ENCODE peak calls at places on chromosomes 12 and 14, in eight cellular contexts. M is GM13977, K is A549, L is CD14-positive monocyte, B is uterus, G is fibroblast of lung, X is nephron progenitor cell, Z is tibial artery. C is an unnamed sample.

GRCh38 chr12:42756841-42757661 is 167.5 kb upstream of the PRICKLE1 start:
- DNase-seq in M (peak; percentile 7), B (peak; percentile 36), K (peak; percentile 79), Z (no peak), L (no peak), G (peak; percentile 57), X (peak; percentile 39), C (peak; percentile 66)

GRCh38 chr12:102702447-102703114 is 214.5 kb downstream of the PAH start:
- DNase-seq in G (peak; percentile 65), Z (peak; percentile 62), K (peak; percentile 59), X (peak; percentile 21), B (peak; percentile 53), M (peak; percentile 63), L (no peak), C (peak; percentile 57)

GRCh38 chr14:59787045-59787674 is 83.4 kb downstream of the RTN1 start:
- DNase-seq in Z (no peak), B (no peak), L (no peak), K (no peak), X (no peak), G (no peak), M (no peak), C (no peak)

GRCh38 chr12:117036046-117036445 is 63.2 kb downstream of the TESC start:
- DNase-seq in X (no peak), Z (no peak), B (no peak), L (no peak), G (no peak), K (no peak), M (no peak), C (no peak)

GRCh38 chr14:76599141-76599540 is 162.1 kb upstream of the VASH1 start:
- DNase-seq in M (no peak), Z (no peak), K (no peak), L (no peak), B (no peak), X (no peak), G (no peak), C (no peak)

GRCh38 chr12:40162022-40162421 is 56.1 kb upstream of the SLC2A13 start:
- DNase-seq in X (no peak), Z (no peak), K (no peak), M (no peak), B (no peak), L (no peak), G (no peak), C (no peak)

GRCh38 chr12:20212658-20213387 is 155.5 kb upstream of the PDE3A start:
- DNase-seq in B (peak; percentile 91), G (peak; percentile 100), K (peak; percentile 98), L (no peak), X (peak; percentile 12), Z (peak; percentile 91), M (no peak), C (peak; percentile 78)

GRCh38 chr14:50380455-50380854 is 16.2 kb downstream of the CDKL1 start:
- DNase-seq in B (no peak), X (no peak), M (no peak), L (no peak), G (no peak), Z (no peak), K (no peak), C (no peak)

GRCh38 chr14:69484444-69485113 is at the start of gene PLEKHD1:
- DNase-seq in G (no peak), K (no peak), Z (no peak), X (peak; percentile 58), L (no peak), B (no peak), M (peak; percentile 73), C (no peak)

GRCh38 chr14:83847102-83847501 is 1682.8 kb upstream of the FLRT2 start:
- DNase-seq in X (no peak), Z (no peak), B (no peak), G (no peak), K (no peak), L (no peak), M (no peak), C (no peak)

GRCh38 chr12:110279976-110280783 is 867 bp upstream of the ATP2A2 start:
- DNase-seq in K (peak; percentile 76), X (no peak), Z (peak; percentile 36), L (peak; percentile 50), G (no peak), B (no peak), M (peak; percentile 67), C (no peak)

GRCh38 chr14:104286086-104286485 is 147.7 kb downstream of the KIF26A start:
- DNase-seq in X (no peak), B (no peak), K (no peak), L (peak; percentile 34), G (no peak), M (no peak), Z (no peak), C (no peak)

GRCh38 chr14:78927261-78927660 is 757.1 kb downstream of the NRXN3 start:
- DNase-seq in K (no peak), G (no peak), L (no peak), B (no peak), X (no peak), M (no peak), Z (no peak), C (no peak)

GRCh38 chr14:73216035-73216434 is 21.3 kb upstream of the PAPLN start:
- DNase-seq in Z (no peak), L (no peak), X (no peak), M (no peak), B (no peak), K (no peak), G (no peak), C (no peak)

GRCh38 chr14:65255029-65255545 is 152.8 kb upstream of the MAX start:
- DNase-seq in K (peak; percentile 79), B (no peak), Z (no peak), X (no peak), G (peak; percentile 66), M (no peak), L (no peak), C (peak; percentile 82)

GRCh38 chr14:60722836-60723217 is 1.3 kb downstream of the SIX4 start:
- DNase-seq in L (no peak), Z (no peak), M (no peak), X (peak; percentile 73), G (peak; percentile 25), K (peak; percentile 7), B (peak; percentile 14), C (no peak)

GRCh38 chr12:100234591-100235304 is 32.1 kb downstream of the DEPDC4 start:
- DNase-seq in L (no peak), X (no peak), M (peak; percentile 42), G (peak; percentile 85), B (no peak), K (peak; percentile 59), Z (no peak), C (peak; percentile 39)

GRCh38 chr14:74616507-74616906 is 4.5 kb upstream of the LTBP2 start:
- DNase-seq in M (no peak), K (peak; percentile 61), B (no peak), X (no peak), L (peak; percentile 85), G (peak; percentile 74), Z (peak; percentile 70), C (peak; percentile 85)

GRCh38 chr12:116700066-116700465 is 37.8 kb downstream of the SPRING1 start:
- DNase-seq in Z (no peak), B (no peak), G (no peak), X (no peak), M (no peak), L (no peak), K (no peak), C (peak; percentile 27)

GRCh38 chr14:39360316-39360715 is 71.9 kb downstream of the FBXO33 start:
- DNase-seq in X (no peak), G (no peak), M (no peak), B (no peak), K (no peak), Z (no peak), L (no peak), C (no peak)

GRCh38 chr14:23727566-23728335 is 91.6 kb downstream of the DHRS2 start:
- DNase-seq in X (no peak), B (no peak), K (peak; percentile 66), Z (no peak), L (no peak), G (peak; percentile 27), M (peak; percentile 63), C (peak; percentile 69)
- TF ChIP-seq CTCF in X (peak; percentile 10), B (no peak), K (peak; percentile 71), Z (peak; percentile 7), L (peak; percentile 60), G (peak; percentile 27), M (peak; percentile 33), C (peak; percentile 80)

GRCh38 chr12:108768591-108769500 is 37.5 kb upstream of the CORO1C start:
- DNase-seq in G (no peak), L (peak; percentile 73), M (peak; percentile 60), K (peak; percentile 71), Z (no peak), B (no peak), X (peak; percentile 57), C (no peak)

GRCh38 chr12:108770963-108771362 is 39.6 kb upstream of the CORO1C start:
- DNase-seq in B (no peak), M (no peak), G (no peak), X (no peak), K (no peak), Z (no peak), L (no peak), C (no peak)

GRCh38 chr12:108772896-108773797 is 41.8 kb upstream of the CORO1C start:
- DNase-seq in Z (no peak), L (no peak), K (no peak), M (no peak), X (no peak), G (no peak), B (no peak), C (no peak)

GRCh38 chr12:108772247-108772646 is 40.9 kb upstream of the CORO1C start:
- DNase-seq in Z (no peak), L (no peak), G (no peak), X (no peak), K (no peak), M (peak; percentile 69), B (no peak), C (no peak)

GRCh38 chr12:108770269-108770829 is 39.0 kb upstream of the CORO1C start:
- DNase-seq in M (no peak), Z (no peak), G (no peak), X (no peak), B (no peak), K (no peak), L (no peak), C (no peak)
- TF ChIP-seq CTCF in M (no peak), Z (no peak), G (no peak), X (no peak), B (no peak), K (no peak), L (no peak), C (peak; percentile 37)

DNA sequence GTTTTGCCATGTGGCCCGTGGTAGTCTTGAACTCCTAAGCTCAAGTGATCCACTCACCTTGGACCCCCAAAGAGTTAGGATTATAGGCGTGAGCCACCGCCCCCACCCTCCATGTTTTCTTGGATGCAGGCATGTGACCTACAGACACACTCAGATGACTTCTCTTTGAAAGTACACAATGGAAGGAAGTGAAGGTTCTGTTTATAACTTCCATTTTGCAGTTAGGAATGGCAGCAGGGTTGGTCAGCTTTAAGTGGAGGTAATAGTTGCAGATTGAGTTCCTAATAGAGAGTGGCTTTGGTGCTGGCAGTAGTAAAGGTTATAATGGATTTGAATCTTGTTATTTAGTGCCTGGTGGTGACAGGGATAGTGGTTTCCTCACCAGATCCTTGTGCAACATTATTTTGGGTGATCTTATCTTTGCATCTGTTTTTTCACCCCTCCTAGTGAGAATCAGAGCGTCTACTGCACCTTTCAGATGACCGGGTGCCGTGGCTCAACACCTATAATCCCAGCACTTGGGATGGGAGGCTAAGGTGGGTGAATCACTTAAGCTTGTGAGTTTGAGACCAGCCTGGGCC is 15.3 kb downstream of the LARP4 start:
- DNase-seq in L (no peak), M (no peak), B (no peak), K (no peak), X (no peak), Z (no peak), G (no peak), C (no peak)
- TF ChIP-seq CTCF in L (no peak), M (no peak), B (no peak), K (no peak), X (no peak), Z (no peak), G (no peak), C (no peak)

GRCh38 chr14:53663709-53664108 is 292.9 kb downstream of the BMP4 start:
- DNase-seq in X (peak; percentile 12), L (no peak), B (no peak), K (peak; percentile 50), G (peak; percentile 38), Z (no peak), M (no peak), C (peak; percentile 35)
- TF ChIP-seq CTCF in X (peak; percentile 19), L (no peak), B (no peak), K (peak; percentile 31), G (peak; percentile 51), Z (no peak), M (no peak), C (peak; percentile 70)